ENCODE peak calls at places on chromosomes 3 and 15, in five cellular contexts. Y is psoas muscle; C is progenitor cell of endocrine pancreas; V is CD4-positive, alpha-beta T cell; F is epithelial cell of esophagus. O is an unnamed sample.

GRCh38 chr3:123451186-123451585 is 2.3 kb upstream of the ADCY5 start:
- DNase-seq in Y (no peak), C (no peak), V (no peak), F (no peak), O (no peak)

GRCh38 chr15:74889390-74889881 is 406 bp upstream of the MPI start:
- DNase-seq in Y (peak), C (no peak), V (no peak), F (no peak), O (no peak)

GRCh38 chr3:146163584-146163983 is 2.6 kb upstream of the PLOD2 start:
- DNase-seq in Y (no peak), C (no peak), V (no peak), F (peak), O (no peak)

GRCh38 chr3:52281980-52282801 is 3.7 kb upstream of the WDR82 start:
- DNase-seq in Y (no peak), C (no peak), V (peak), F (no peak), O (peak)

GRCh38 chr15:60392601-60392985 is 5.2 kb downstream of the ANXA2 start:
- DNase-seq in Y (no peak), C (no peak), V (no peak), F (peak), O (no peak)

GRCh38 chr3:98741121-98741716 is 21.9 kb upstream of the ST3GAL6 start:
- DNase-seq in Y (no peak), C (no peak), V (no peak), F (peak), O (no peak)

GRCh38 chr15:95448531-95449210 is 881.8 kb upstream of the NR2F2 start:
- DNase-seq in Y (no peak), C (no peak), V (no peak), F (peak), O (no peak)

GRCh38 chr3:134364936-134365765 is 9.1 kb downstream of the AMOTL2 start:
- DNase-seq in Y (no peak), C (no peak), V (no peak), F (no peak), O (no peak)

GRCh38 chr3:127964053-127964452 is 49.0 kb downstream of the KBTBD12 start:
- DNase-seq in Y (no peak), C (no peak), V (no peak), F (peak), O (no peak)

GRCh38 chr3:80213076-80213475 is 445.3 kb upstream of the ROBO1 start:
- DNase-seq in Y (no peak), C (no peak), V (no peak), F (peak), O (no peak)

GRCh38 chr15:30882861-30883433 is 20.8 kb upstream of the FAN1 start:
- DNase-seq in Y (no peak), C (no peak), V (peak), F (no peak), O (no peak)

GRCh38 chr3:15905041-15905440 is 107.3 kb upstream of the ANKRD28 start:
- DNase-seq in Y (no peak), C (no peak), V (no peak), F (no peak), O (no peak)

GRCh38 chr3:16513141-16514020 is at the start of gene RFTN1:
- DNase-seq in Y (peak), C (peak), V (peak), F (peak), O (peak)

GRCh38 chr15:80778964-80779657 is at the start of gene CEMIP:
- DNase-seq in Y (peak), C (peak), V (no peak), F (peak), O (peak)

GRCh38 chr3:42780398-42780797 is 7.3 kb upstream of the CCDC13 start:
- DNase-seq in Y (no peak), C (no peak), V (no peak), F (no peak), O (no peak)

GRCh38 chr3:20935791-20936190 is 749.8 kb upstream of the SGO1 start:
- DNase-seq in Y (no peak), C (no peak), V (no peak), F (peak), O (no peak)

GRCh38 chr3:166481340-166481739 is 644.1 kb upstream of the BCHE start:
- DNase-seq in Y (no peak), C (no peak), V (no peak), F (no peak), O (no peak)

GRCh38 chr15:52112203-52112750 is 298 bp downstream of the BCL2L10 start:
- DNase-seq in Y (no peak), C (no peak), V (peak), F (no peak), O (no peak)

GRCh38 chr3:86865506-86865905 is 125.4 kb downstream of the VGLL3 start:
- DNase-seq in Y (no peak), C (no peak), V (no peak), F (no peak), O (no peak)

GRCh38 chr3:128415773-128416577 is 50.7 kb downstream of the DNAJB8 start:
- DNase-seq in Y (no peak), C (no peak), V (no peak), F (no peak), O (no peak)

GRCh38 chr3:150062492-150062891 is 91.8 kb upstream of the PFN2 start:
- DNase-seq in Y (no peak), C (no peak), V (no peak), F (peak), O (no peak)

GRCh38 chr3:14505803-14506500 is 34.2 kb downstream of the GRIP2 start:
- DNase-seq in Y (peak), C (no peak), V (no peak), F (no peak), O (no peak)

GRCh38 chr3:9169326-9169725 is 80.1 kb downstream of the SRGAP3 start:
- DNase-seq in Y (no peak), C (no peak), V (no peak), F (peak), O (no peak)
- TF ChIP-seq CTCF in Y (no peak), C (no peak), V (no peak), F (no peak), O (no peak)

DNA sequence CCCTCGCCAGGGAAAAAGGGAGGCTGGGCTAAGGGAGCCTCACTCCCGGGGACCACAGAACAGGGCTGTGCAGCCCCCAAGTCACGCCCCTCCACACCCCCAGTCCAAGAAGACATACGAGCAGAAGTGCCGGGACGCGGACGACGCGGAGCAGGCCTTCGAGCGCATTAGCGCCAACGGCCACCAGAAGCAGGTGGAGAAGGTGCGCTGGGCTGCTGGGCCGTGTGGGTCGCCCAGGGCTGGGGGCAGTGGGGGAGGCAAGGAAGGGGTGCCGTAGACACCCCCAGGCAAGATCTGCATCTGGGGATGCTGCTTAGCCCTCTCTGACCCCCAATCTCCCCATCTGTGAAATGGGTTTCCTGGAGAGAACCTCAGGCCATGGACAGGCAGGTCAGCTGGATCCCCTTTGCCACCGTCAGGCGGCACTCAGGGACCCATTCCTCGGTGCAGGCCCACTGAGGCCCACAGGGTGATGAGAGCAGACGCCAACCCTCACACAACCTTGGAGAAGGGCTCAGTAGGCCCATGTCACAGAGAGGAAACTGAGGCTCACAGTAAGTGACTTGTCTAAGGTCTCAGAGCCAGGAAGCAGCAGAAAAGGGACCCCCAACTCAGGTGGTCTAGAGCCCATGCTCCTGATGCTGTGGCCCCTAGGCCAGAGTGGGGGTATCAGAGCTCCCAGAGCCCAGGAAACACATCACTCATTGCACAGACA is 33.7 kb downstream of the PSTPIP1 start:
- DNase-seq in Y (no peak), C (peak), V (no peak), F (no peak), O (peak)
- TF ChIP-seq CTCF in Y (no peak), C (no peak), V (no peak), F (no peak), O (no peak)

GRCh38 chr15:101540480-101541239 is 51.2 kb upstream of the PCSK6 start:
- DNase-seq in Y (no peak), C (no peak), V (no peak), F (no peak), O (no peak)
- TF ChIP-seq CTCF in Y (no peak), C (no peak), V (no peak), F (no peak), O (no peak)

GRCh38 chr3:65425880-65426279 is 612.8 kb downstream of the MAGI1 start:
- DNase-seq in Y (no peak), C (no peak), V (no peak), F (peak), O (no peak)
- TF ChIP-seq CTCF in Y (peak), C (peak), V (no peak), F (peak), O (no peak)

GRCh38 chr15:27019687-27020086 is 48.7 kb downstream of the GABRG3 start:
- DNase-seq in Y (no peak), C (no peak), V (no peak), F (no peak), O (no peak)

DNA sequence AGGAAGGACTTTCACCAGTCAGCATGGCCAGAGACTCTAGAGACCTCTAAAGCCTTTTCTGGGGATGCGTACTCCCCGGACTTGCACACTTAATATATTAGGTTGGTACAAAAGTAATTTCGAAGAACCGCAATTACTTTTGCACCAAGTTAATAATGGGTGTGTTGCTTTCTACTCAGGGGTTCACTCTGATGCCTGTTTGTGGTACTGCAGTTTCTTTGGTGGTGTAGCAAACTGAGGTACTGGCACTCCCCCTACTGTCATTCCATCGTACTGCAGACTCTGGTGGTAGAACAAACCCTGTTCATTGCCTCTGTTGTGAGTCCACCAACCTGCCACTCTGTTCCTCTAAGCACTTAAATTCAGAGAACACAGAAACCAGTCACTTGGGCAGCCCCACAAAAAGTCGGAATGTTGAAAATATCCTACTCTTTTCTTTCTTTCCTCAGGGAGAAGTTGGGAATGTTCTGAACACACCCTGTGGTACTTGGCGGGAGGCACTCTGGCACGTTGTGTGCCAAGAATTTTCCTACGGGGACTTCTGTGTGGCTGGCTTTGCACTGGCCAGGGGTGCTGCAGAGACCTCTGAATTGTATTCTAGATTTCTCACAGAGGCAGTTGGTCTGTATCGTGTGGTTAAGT is 46.3 kb downstream of the GABRG3 start:
- DNase-seq in Y (no peak), C (peak), V (no peak), F (peak), O (no peak)
- TF ChIP-seq CTCF in Y (peak), C (peak), V (no peak), F (peak), O (no peak)

DNA sequence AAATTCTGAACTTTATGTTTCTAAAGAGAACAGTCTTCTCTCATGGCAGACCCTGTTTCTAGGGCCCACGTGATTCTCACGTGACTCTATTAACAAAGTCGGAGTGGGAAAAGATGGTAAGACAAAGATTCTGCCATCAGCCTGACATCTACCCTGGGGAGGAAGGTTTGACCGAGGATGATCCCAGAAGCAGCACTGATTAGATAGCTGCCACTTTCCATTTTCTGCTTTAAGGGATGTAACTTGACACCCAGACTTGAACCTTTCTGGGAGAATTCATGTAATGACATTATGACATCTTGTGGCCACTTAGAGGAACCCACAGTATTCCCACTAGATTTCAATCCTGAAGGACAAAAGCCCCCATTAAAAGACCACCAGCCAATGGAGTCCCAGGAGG is 480.3 kb upstream of the PROK2 start:
- DNase-seq in Y (no peak), C (no peak), V (no peak), F (no peak), O (no peak)
- TF ChIP-seq CTCF in Y (peak), C (peak), V (no peak), F (no peak), O (no peak)

DNA sequence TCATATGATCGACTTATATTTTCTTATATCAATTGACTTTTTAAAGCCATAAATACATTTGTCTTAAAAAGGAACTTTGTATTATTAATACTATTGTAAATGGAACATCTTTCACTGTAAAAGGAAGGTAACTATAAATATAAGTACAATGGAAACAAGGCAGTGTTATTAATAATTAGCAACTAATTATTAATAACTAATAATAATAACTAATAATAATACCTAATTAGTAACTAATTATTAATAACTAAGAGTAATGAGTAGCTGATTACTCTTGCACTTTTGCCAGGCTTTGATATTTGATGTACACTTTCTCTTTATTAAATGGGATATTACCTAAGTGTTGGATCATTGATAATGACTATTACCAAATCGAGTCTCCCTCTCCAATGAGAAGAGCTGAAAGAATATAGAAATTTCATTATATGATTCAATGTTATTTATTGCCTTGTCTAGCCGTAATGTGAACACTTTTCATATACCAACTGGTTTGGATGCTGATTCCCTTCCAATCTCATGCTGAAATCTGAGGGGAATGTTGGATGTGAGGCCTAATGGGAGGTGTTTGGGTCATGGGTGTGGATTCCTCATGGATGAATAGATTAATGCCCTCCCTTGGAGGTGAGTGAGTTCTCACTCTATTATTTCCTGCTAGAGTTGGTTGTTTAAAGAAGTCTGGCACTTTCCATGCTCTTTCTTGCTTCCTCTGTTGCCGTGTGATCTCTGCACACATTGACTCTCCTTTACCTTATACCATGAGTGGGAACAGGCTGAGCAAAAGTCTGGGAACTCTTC is 202.1 kb upstream of the ZBTB20 start:
- DNase-seq in Y (no peak), C (no peak), V (no peak), F (no peak), O (no peak)
- TF ChIP-seq CTCF in Y (no peak), C (no peak), V (no peak), F (no peak), O (no peak)

O was measured in natural killer cell.